ENCODE peak calls at places on chromosomes 13 and 19, in four cellular contexts. Y is GM12891; J is stimulated activated CD4-positive, alpha-beta T cell treated with anti-CD3 and anti-CD28 coated beads, Interleukin-1b, Interleukin-23, amount 100 ng/mL, for 1 hour; M is H1. Z is an unnamed sample.

GRCh38 chr19:47093841-47094240 is 19.7 kb downstream of the ZC3H4 start:
- DNase-seq in Y (no peak), J (no peak), M (no peak), Z (no peak)

GRCh38 chr13:20998649-20999415 is 62.6 kb downstream of the LATS2 start:
- DNase-seq in Y (no peak), J (no peak), M (no peak), Z (no peak)

GRCh38 chr13:36778083-36778671 is 40.8 kb upstream of the RFXAP start:
- DNase-seq in Y (no peak), J (no peak), M (peak), Z (no peak)

GRCh38 chr13:113669231-113669870 is 2.3 kb downstream of the GRK1 start:
- DNase-seq in Y (no peak), J (no peak), M (no peak), Z (no peak)

GRCh38 chr19:1466461-1467227 is 12.4 kb downstream of the C19orf25 start:
- DNase-seq in Y (no peak), J (no peak), M (peak), Z (no peak)

GRCh38 chr19:47542030-47542475 is 27.2 kb upstream of the NAPA start:
- DNase-seq in Y (no peak), J (no peak), M (no peak), Z (no peak)

GRCh38 chr13:67662997-67663396 is 432.9 kb upstream of the PCDH9 start:
- DNase-seq in Y (no peak), J (no peak), M (no peak), Z (no peak)

GRCh38 chr13:39816936-39817335 is 161.5 kb downstream of the COG6 start:
- DNase-seq in Y (no peak), J (no peak), M (no peak), Z (no peak)

GRCh38 chr19:42059196-42059595 is 10.8 kb downstream of the GRIK5 start:
- DNase-seq in Y (no peak), J (no peak), M (no peak), Z (no peak)

GRCh38 chr19:15423130-15423529 is 4.3 kb upstream of the AKAP8L start:
- DNase-seq in Y (no peak), J (no peak), M (no peak), Z (no peak)

GRCh38 chr13:74647991-74648390 is 513.8 kb upstream of the KLF12 start:
- DNase-seq in Y (no peak), J (no peak), M (no peak), Z (no peak)

GRCh38 chr19:10565567-10566407 is at the start of gene KRI1:
- DNase-seq in Y (peak), J (peak), M (peak), Z (peak)

GRCh38 chr19:37990362-37990761 is 83.4 kb downstream of the SIPA1L3 start:
- DNase-seq in Y (no peak), J (no peak), M (peak), Z (no peak)

Z was measured in NT2/D1.